ENCODE peak calls at places on chromosomes 12 and 14, in seven cellular contexts. G is pancreas, H is ovary, X is tibial artery, Q is GM23338, W is A673, D is hepatocyte. M is an unnamed sample. For H3K4me1 and H3K27me3, the result is how much of the 10 kb centered on the place peaks cover.

GRCh38 chr12:29309320-29309902 is 71.6 kb downstream of the ERGIC2 start:
- DNase-seq in G (no peak), H (no peak), X (no peak), Q (peak), W (peak), D (peak), M (no peak)

GRCh38 chr12:89880695-89881350 is 172.2 kb upstream of the ATP2B1 start:
- DNase-seq in G (no peak), H (no peak), X (no peak), Q (no peak), W (no peak), D (no peak), M (no peak)

GRCh38 chr12:121444842-121445202 is 44.9 kb downstream of the RNF34 start:
- DNase-seq in G (no peak), H (no peak), X (no peak), Q (no peak), W (no peak), D (no peak), M (no peak)

GRCh38 chr12:43285248-43285647 is 266.8 kb downstream of the ADAMTS20 start:
- DNase-seq in G (no peak), H (no peak), X (no peak), Q (no peak), W (no peak), D (no peak), M (no peak)

GRCh38 chr12:128486951-128487350 is 220.0 kb downstream of the TMEM132C start:
- DNase-seq in G (no peak), H (no peak), X (no peak), Q (no peak), W (no peak), D (no peak), M (no peak)

GRCh38 chr14:105398726-105399440 is 545 bp downstream of the TEX22 start:
- DNase-seq in G (no peak), H (no peak), X (no peak), Q (peak), W (peak), D (peak), M (peak)

GRCh38 chr14:95993768-95994592 is 45.2 kb upstream of the C14orf132 start:
- DNase-seq in G (peak), H (no peak), X (no peak), Q (peak), W (peak), D (peak), M (peak)

GRCh38 chr12:22173154-22173553 is 127.1 kb downstream of the CMAS start:
- DNase-seq in G (no peak), H (no peak), X (no peak), Q (no peak), W (peak), D (no peak), M (no peak)

GRCh38 chr12:78674311-78675085 is 190.1 kb upstream of the SYT1 start:
- DNase-seq in G (no peak), H (no peak), X (no peak), Q (no peak), W (peak), D (no peak), M (no peak)

GRCh38 chr14:69658664-69659261 is 47.4 kb downstream of the SUSD6 start:
- DNase-seq in G (no peak), H (no peak), X (no peak), Q (no peak), W (no peak), D (peak), M (peak)

GRCh38 chr14:35416108-35416750 is 11.7 kb upstream of the NFKBIA start:
- DNase-seq in G (no peak), H (no peak), X (no peak), Q (no peak), W (no peak), D (no peak), M (no peak)

GRCh38 chr14:22047105-22047504 is 373.5 kb upstream of the OR4E1 start:
- DNase-seq in G (no peak), H (no peak), X (no peak), Q (peak), W (peak), D (peak), M (no peak)

GRCh38 chr14:74501135-74501614 is 7.6 kb downstream of the ISCA2 start:
- DNase-seq in G (peak), H (peak), X (peak), Q (peak), W (peak), D (peak), M (no peak)

GRCh38 chr12:2892246-2892645 is 1.6 kb downstream of the TULP3 start:
- DNase-seq in G (no peak), H (no peak), X (peak), Q (no peak), W (no peak), D (no peak), M (no peak)

GRCh38 chr12:12776261-12776660 is 9.2 kb upstream of the APOLD1 start:
- DNase-seq in G (no peak), H (no peak), X (no peak), Q (no peak), W (no peak), D (peak), M (peak)

GRCh38 chr14:105710119-105711057 is 184.0 kb downstream of the TMEM121 start:
- DNase-seq in G (peak), H (no peak), X (no peak), Q (no peak), W (no peak), D (no peak), M (peak)

GRCh38 chr12:40013847-40014246 is 92.0 kb downstream of the SLC2A13 start:
- DNase-seq in G (no peak), H (no peak), X (no peak), Q (no peak), W (no peak), D (no peak), M (no peak)

GRCh38 chr12:114821571-114821970 is 137.6 kb upstream of the TBX3 start:
- DNase-seq in G (no peak), H (no peak), X (no peak), Q (no peak), W (no peak), D (no peak), M (no peak)

GRCh38 chr12:754871-755562 is 2.6 kb downstream of the WNK1 start:
- DNase-seq in G (no peak), H (no peak), X (no peak), Q (peak), W (peak), D (peak), M (peak)

GRCh38 chr12:79844693-79845092 is 90.2 kb downstream of the PPP1R12A start:
- DNase-seq in G (no peak), H (no peak), X (no peak), Q (peak), W (no peak), D (peak), M (no peak)

GRCh38 chr14:37969511-37969979 is 238.2 kb upstream of the SSTR1 start:
- DNase-seq in G (peak), H (no peak), X (no peak), Q (no peak), W (no peak), D (peak), M (peak)

GRCh38 chr14:77870646-77871045 is 70.7 kb downstream of the ADCK1 start:
- DNase-seq in G (no peak), H (no peak), X (no peak), Q (no peak), W (no peak), D (no peak), M (no peak)

GRCh38 chr14:102516531-102517411 is 7.2 kb upstream of the ANKRD9 start:
- DNase-seq in G (peak), H (peak), X (no peak), Q (peak), W (peak), D (peak), M (peak)

GRCh38 chr12:24596768-24597388 is 352.0 kb downstream of the BCAT1 start:
- DNase-seq in G (no peak), H (no peak), X (no peak), Q (peak), W (peak), D (peak), M (no peak)

GRCh38 chr12:26238341-26239126 is 43.2 kb downstream of the SSPN start:
- DNase-seq in G (no peak), H (no peak), X (no peak), Q (no peak), W (no peak), D (no peak), M (no peak)

GRCh38 chr14:23398348-23398747 is 9.7 kb downstream of the MYH6 start:
- DNase-seq in G (no peak), H (no peak), X (no peak), Q (no peak), W (no peak), D (no peak), M (no peak)

GRCh38 chr12:108612788-108613282 is 15.0 kb upstream of the TMEM119 start:
- DNase-seq in G (no peak), H (no peak), X (no peak), Q (peak), W (no peak), D (no peak), M (no peak)

GRCh38 chr14:42095155-42095554 is 488.5 kb downstream of the LRFN5 start:
- DNase-seq in G (peak), H (no peak), X (no peak), Q (no peak), W (no peak), D (no peak), M (no peak)

GRCh38 chr14:89405712-89406111 is 11.3 kb downstream of the FOXN3 start:
- DNase-seq in G (no peak), H (no peak), X (no peak), Q (no peak), W (no peak), D (no peak), M (no peak)

GRCh38 chr12:54039417-54040147 is 6.7 kb downstream of the HOXC5 start:
- DNase-seq in G (no peak), H (peak), X (peak), Q (no peak), W (no peak), D (no peak), M (no peak)

GRCh38 chr12:16884056-16884455 is 278.1 kb upstream of the LMO3 start:
- DNase-seq in G (no peak), H (no peak), X (no peak), Q (no peak), W (no peak), D (no peak), M (no peak)

GRCh38 chr12:40511341-40511740 is 180.9 kb upstream of the CNTN1 start:
- DNase-seq in G (no peak), H (no peak), X (no peak), Q (no peak), W (no peak), D (no peak), M (no peak)

DNA sequence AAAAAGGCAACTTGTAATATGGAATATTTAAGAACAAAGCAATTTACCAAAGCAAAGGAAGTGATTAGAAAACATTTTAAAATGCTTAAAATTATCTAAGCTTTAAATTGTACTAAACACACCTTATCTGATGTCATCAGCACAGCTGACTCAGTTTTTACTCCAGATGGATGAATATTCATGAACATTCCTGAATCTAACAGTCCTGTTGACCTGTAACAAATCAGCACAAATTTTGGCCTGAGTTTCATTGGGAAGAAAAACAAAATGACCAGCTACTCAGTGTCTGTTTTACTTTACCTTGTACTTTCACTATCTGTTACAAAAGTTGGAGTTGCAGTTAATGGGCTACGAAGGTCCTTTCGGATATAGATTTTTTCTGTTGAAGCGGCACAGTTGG is 16.0 kb downstream of the NR2C1 start:
- DNase-seq in G (no peak), H (no peak), X (no peak), Q (no peak), W (no peak), D (no peak), M (no peak)
- TF ChIP-seq CTCF in G (no peak), H (no peak), X (no peak), Q (no peak), W (no peak), D (no peak), M (no peak)

GRCh38 chr12:58917699-58918334 is 2.5 kb downstream of the LRIG3 start:
- DNase-seq in G (no peak), H (no peak), X (no peak), Q (no peak), W (peak), D (no peak), M (no peak)
- H3K4me1 ChIP-seq in G (under half), H (under half), X (under half), Q (under half), W (under half), D (under half), M (under half)

GRCh38 chr14:94779713-94780112 is 9.8 kb upstream of the GSC start:
- DNase-seq in G (no peak), H (no peak), X (no peak), Q (no peak), W (no peak), D (no peak), M (no peak)
- H3K27me3 ChIP-seq in G (under half), H (under half), X (under half), Q (half or more), W (under half), D (half or more), M (under half)

GRCh38 chr12:124680863-124681778 is 113.7 kb upstream of the NCOR2 start:
- DNase-seq in G (no peak), H (no peak), X (peak), Q (peak), W (no peak), D (peak), M (peak)
- TF ChIP-seq CTCF in G (no peak), H (no peak), X (peak), Q (peak), W (no peak), D (peak), M (peak)

GRCh38 chr14:75715926-75716780 is 55.1 kb downstream of the TTLL5 start:
- DNase-seq in G (no peak), H (no peak), X (no peak), Q (peak), W (no peak), D (no peak), M (no peak)
- H3K4me1 ChIP-seq in G (half or more), H (under half), X (under half), Q (under half), W (under half), D (under half), M (under half)

DNA sequence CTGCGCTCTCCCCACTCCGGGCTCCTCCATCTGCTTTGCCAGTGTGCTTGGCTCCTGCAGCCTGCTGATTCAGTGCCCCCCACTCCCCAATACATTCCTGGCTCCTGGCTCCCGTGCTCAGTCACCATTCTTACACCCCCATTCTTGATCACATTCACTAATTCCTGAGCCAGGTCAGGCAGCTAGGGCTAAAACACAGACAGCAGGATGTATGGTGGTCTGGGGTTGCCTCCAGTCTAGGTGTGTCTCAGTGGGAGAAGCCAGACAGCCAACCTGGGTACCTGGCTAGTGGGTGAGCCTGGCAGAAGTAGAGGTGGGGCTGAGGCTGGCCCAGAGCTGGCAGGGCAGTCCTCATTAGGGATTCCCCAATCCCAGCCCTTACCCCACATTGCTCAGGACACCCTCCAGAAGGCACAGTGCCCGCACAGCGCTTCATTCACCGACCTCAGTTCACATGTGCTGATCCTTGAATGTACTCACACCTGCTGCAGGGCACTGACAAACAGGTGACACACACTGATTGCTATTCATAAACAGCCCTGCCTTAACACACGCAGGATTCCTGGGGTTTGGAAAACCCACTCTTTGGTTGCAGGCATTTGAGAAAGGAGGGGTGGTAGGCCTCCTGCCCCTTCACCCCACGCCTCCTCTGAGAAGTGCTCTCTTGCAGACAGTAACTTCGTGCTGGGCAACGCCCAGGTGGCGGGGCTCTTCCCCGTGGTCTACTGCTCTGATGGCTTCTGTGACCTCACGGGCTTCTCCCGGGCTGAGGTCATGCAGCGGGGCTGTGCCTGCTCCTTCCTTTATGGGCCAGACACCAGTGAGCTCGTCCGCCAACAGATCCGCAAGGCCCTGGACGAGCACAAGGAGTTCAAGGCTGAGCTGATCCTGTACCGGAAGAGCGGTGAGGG is 1.7 kb downstream of the KCNH3 start:
- DNase-seq in G (no peak), H (no peak), X (no peak), Q (no peak), W (no peak), D (no peak), M (no peak)
- H3K27me3 ChIP-seq in G (under half), H (under half), X (half or more), Q (half or more), W (under half), D (half or more), M (under half)

M was measured in Caco-2.